ENCODE peak calls at places on chromosomes 7 and 10, in four cellular contexts. O is GM12878, S is K562, B is HepG2. D is an unnamed sample.

GRCh38 chr7:20598479-20599419 is 16.7 kb upstream of the ABCB5 start:
- DNase-seq in S (peak; percentile 38), B (peak; percentile 35), O (peak; percentile 43), D (peak; percentile 49)

GRCh38 chr10:80414126-80414898 is 6.0 kb downstream of the PRXL2A start:
- DNase-seq in O (no peak), S (peak; percentile 48), B (peak; percentile 73), D (no peak)

GRCh38 chr7:12549106-12549505 is 21.4 kb upstream of the SCIN start:
- DNase-seq in S (no peak), B (no peak), O (no peak), D (no peak)

GRCh38 chr7:30656611-30657010 is 25.6 kb downstream of the CRHR2 start:
- DNase-seq in S (no peak), O (no peak), B (no peak), D (no peak)

GRCh38 chr10:119306964-119307363 is 99.6 kb downstream of the GRK5 start:
- DNase-seq in O (no peak), S (no peak), B (no peak), D (no peak)

GRCh38 chr10:91939653-91940052 is 16.1 kb downstream of the BTAF1 start:
- DNase-seq in O (no peak), B (no peak), S (no peak), D (no peak)

GRCh38 chr10:95459446-95459845 is 101.7 kb downstream of the SORBS1 start:
- DNase-seq in O (no peak), S (no peak), B (peak; percentile 58), D (no peak)

GRCh38 chr10:111113238-111113960 is 36.6 kb downstream of the ADRA2A start:
- DNase-seq in O (no peak), S (no peak), B (no peak), D (no peak)

GRCh38 chr10:119190353-119190752 is 11.7 kb upstream of the PRDX3 start:
- DNase-seq in B (no peak), S (no peak), O (no peak), D (no peak)

GRCh38 chr7:124908258-124908657 is 21.4 kb downstream of the POT1 start:
- DNase-seq in O (no peak), B (no peak), S (no peak), D (no peak)

GRCh38 chr7:151068069-151068773 is 8.8 kb downstream of the SLC4A2 start:
- DNase-seq in O (no peak), B (no peak), S (no peak), D (no peak)

GRCh38 chr10:24465124-24465874 is 256.4 kb downstream of the KIAA1217 start:
- DNase-seq in O (no peak), S (no peak), B (no peak), D (no peak)

GRCh38 chr7:55512635-55513034 is 59.7 kb downstream of the VOPP1 start:
- DNase-seq in S (no peak), O (no peak), B (no peak), D (no peak)

GRCh38 chr10:132146941-132147915 is 39.5 kb upstream of the DPYSL4 start:
- DNase-seq in B (no peak), O (no peak), S (no peak), D (no peak)

GRCh38 chr10:43891241-43891640 is 242.6 kb upstream of the ZNF32 start:
- DNase-seq in S (no peak), O (no peak), B (no peak), D (no peak)

GRCh38 chr10:80196270-80196949 is 8.9 kb downstream of the ANXA11 start:
- DNase-seq in B (peak; percentile 90), O (peak; percentile 68), S (no peak), D (no peak)

GRCh38 chr10:71011141-71011540 is 122.8 kb upstream of the PCBD1 start:
- DNase-seq in O (no peak), B (no peak), S (no peak), D (no peak)

GRCh38 chr10:66215921-66216320 is 709.9 kb upstream of the LRRTM3 start:
- DNase-seq in S (no peak), O (no peak), B (no peak), D (no peak)

DNA sequence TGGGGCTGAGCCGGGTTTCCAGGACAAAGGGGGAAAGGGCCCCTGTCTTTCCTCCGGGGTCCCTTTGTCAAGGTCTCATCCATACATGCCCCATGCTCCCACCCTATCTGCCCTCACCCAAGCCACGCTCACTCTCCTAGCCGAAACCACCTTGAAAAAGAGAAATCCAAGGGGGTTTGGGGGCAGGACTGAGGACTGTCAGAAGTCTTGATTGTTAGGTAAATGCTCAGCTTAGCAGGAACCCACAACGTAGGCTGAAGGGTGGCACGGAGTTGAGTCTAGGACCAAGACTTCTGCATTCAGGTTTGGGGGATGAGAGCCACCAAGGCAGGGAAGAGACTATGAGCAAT is 719 bp upstream of the PGAM2 start:
- DNase-seq in B (no peak), O (no peak), S (no peak), D (no peak)
- TF ChIP-seq TARDBP in B (no peak), O (no peak), S (no peak), D (no peak)

GRCh38 chr7:158272509-158273137 is 315.0 kb downstream of the PTPRN2 start:
- DNase-seq in B (no peak), S (no peak), O (no peak), D (no peak)
- TF ChIP-seq TARDBP in B (no peak), S (no peak), O (no peak), D (no peak)

GRCh38 chr7:46080595-46081159 is 159.6 kb upstream of the IGFBP3 start:
- DNase-seq in B (no peak), S (no peak), O (no peak), D (no peak)
- TF ChIP-seq TARDBP in B (no peak), S (no peak), O (no peak), D (no peak)

GRCh38 chr7:117444646-117445045 is 17.4 kb upstream of the ASZ1 start:
- DNase-seq in O (no peak), S (no peak), B (no peak), D (no peak)

GRCh38 chr7:117446220-117446815 is 19.0 kb upstream of the ASZ1 start:
- DNase-seq in O (no peak), S (no peak), B (no peak), D (no peak)

GRCh38 chr7:117448655-117449054 is 21.4 kb upstream of the ASZ1 start:
- DNase-seq in O (no peak), B (no peak), S (no peak), D (no peak)

DNA sequence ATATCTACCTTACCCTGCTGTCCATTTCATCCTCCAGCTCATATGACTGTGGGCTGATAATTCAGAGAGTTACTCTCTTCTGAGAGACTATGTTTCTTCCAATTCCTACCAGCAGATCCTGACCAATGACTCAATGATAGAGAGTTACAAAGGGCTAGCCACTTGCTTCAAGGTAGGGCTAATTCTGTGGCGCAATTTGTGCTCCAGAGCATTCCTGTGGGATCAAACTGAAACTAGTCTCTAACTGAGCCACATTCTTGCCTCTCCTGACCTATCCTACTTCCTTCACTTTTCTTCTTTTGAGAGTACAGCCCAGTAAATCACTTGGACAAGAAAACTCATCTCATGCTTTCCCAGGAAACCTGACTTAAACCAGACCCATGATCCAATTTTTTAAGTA is 17.9 kb upstream of the ASZ1 start:
- DNase-seq in O (no peak), B (no peak), S (no peak), D (no peak)
- TF ChIP-seq TARDBP in O (no peak), B (no peak), S (no peak), D (no peak)

GRCh38 chr7:57820477-57820876 is 370.5 kb downstream of the ZNF716 start:
- DNase-seq in O (no peak), B (no peak), S (no peak), D (no peak)
- TF ChIP-seq TARDBP in O (no peak), B (no peak), S (no peak), D (no peak)

GRCh38 chr7:65238785-65239184 is 134.9 kb upstream of the ZNF92 start:
- DNase-seq in S (no peak), O (no peak), B (no peak), D (no peak)

GRCh38 chr7:65239324-65239706 is 134.3 kb upstream of the ZNF92 start:
- DNase-seq in O (no peak), S (no peak), B (no peak), D (no peak)

GRCh38 chr7:65235586-65235985 is 138.1 kb upstream of the ZNF92 start:
- DNase-seq in O (no peak), S (no peak), B (peak; percentile 21), D (no peak)

GRCh38 chr7:65239707-65240352 is 133.8 kb upstream of the ZNF92 start:
- DNase-seq in S (no peak), O (no peak), B (peak; percentile 15), D (peak; percentile 30)
- TF ChIP-seq TARDBP in S (no peak), O (no peak), B (no peak), D (no peak)

GRCh38 chr10:89314676-89315075 is 12.8 kb downstream of the IFIT2 start:
- DNase-seq in S (no peak), B (no peak), O (no peak), D (no peak)
- TF ChIP-seq TARDBP in S (no peak), B (no peak), O (no peak), D (no peak)

DNA sequence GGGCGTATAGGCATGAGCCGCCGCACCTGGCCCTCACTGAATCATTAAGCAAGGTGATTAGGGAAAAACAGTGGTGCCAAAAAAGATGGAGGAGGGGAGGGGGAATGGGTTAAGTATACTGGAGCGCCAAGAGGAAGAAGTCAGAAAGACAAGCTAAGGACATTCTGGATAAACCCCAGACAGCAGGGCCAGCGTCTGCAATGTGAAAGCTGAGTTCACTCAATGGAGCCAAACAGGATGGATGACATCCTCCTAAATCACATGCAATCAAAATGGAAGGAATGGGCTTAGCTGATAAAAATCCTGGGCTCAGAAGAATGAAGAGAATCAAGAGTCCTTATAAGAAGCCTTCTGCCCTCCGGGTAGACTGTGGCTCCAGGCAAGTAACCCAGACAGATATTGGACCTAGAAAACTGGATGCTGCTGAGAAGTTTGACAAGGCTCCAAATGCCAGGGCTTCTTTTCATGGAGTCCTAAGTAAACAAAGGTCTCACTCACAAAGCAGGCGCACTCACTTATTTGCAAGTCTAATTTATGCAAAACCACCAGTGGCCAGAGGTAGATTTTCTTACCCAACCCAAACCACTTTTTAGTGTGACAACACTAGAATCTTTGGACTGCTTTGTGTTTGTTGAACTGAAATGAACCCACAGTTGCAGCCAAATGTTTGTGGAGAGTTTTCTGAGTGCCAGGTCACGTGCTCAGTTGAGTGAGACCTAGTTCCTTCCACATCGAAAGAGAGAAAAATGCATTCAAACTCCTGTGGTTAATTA is 519.1 kb upstream of the AUTS2 start:
- DNase-seq in S (no peak), O (no peak), B (no peak), D (no peak)
- TF ChIP-seq TARDBP in S (no peak), O (no peak), B (no peak), D (no peak)